ENCODE peak calls at places on chromosomes 6 and 20, in seven cellular contexts. A is lung, R is fibroblast of lung, D is A549, B is uterus, G is heart left ventricle, Z is HCT116. U is an unnamed sample.

GRCh38 chr20:13857961-13858360 is 73.1 kb downstream of the NDUFAF5 start:
- DNase-seq in A (no peak), R (no peak), D (no peak), B (no peak), G (no peak), Z (no peak), U (no peak)

GRCh38 chr6:136077834-136078576 is 172.1 kb downstream of the MTFR2 start:
- DNase-seq in A (no peak), R (peak), D (no peak), B (no peak), G (peak), Z (no peak), U (peak)

GRCh38 chr6:26194774-26195375 is 107.6 kb downstream of the HFE start:
- DNase-seq in A (no peak), R (peak), D (no peak), B (no peak), G (no peak), Z (no peak), U (no peak)

GRCh38 chr6:106799008-106799952 is 169.9 kb downstream of the QRSL1 start:
- DNase-seq in A (no peak), R (peak), D (peak), B (no peak), G (no peak), Z (no peak), U (no peak)

GRCh38 chr20:58598271-58599015 is 52.6 kb upstream of the STX16 start:
- DNase-seq in A (no peak), R (peak), D (no peak), B (peak), G (peak), Z (no peak), U (peak)

GRCh38 chr20:44969320-44969879 is 3.1 kb downstream of the STK4 start:
- DNase-seq in A (no peak), R (no peak), D (no peak), B (no peak), G (no peak), Z (no peak), U (no peak)

GRCh38 chr6:155187096-155187495 is 76.7 kb upstream of the CLDN20 start:
- DNase-seq in A (no peak), R (no peak), D (no peak), B (no peak), G (no peak), Z (no peak), U (no peak)

GRCh38 chr20:59269396-59270025 is 30.9 kb upstream of the EDN3 start:
- DNase-seq in A (no peak), R (no peak), D (no peak), B (no peak), G (no peak), Z (no peak), U (no peak)

GRCh38 chr20:62624325-62624690 is 18.0 kb upstream of the SLCO4A1 start:
- DNase-seq in A (no peak), R (no peak), D (no peak), B (no peak), G (no peak), Z (no peak), U (no peak)

GRCh38 chr20:40843251-40843650 is 154.2 kb upstream of the MAFB start:
- DNase-seq in A (no peak), R (peak), D (no peak), B (no peak), G (no peak), Z (no peak), U (no peak)

GRCh38 chr6:130794686-130795085 is 32.5 kb upstream of the SMLR1 start:
- DNase-seq in A (no peak), R (no peak), D (no peak), B (no peak), G (no peak), Z (no peak), U (no peak)

GRCh38 chr6:70839286-70840266 is 117.3 kb downstream of the B3GAT2 start:
- DNase-seq in A (no peak), R (no peak), D (no peak), B (no peak), G (no peak), Z (no peak), U (no peak)

GRCh38 chr20:38170914-38171300 is 5.8 kb upstream of the TGM2 start:
- DNase-seq in A (no peak), R (no peak), D (no peak), B (no peak), G (peak), Z (no peak), U (no peak)

GRCh38 chr6:170505306-170505705 is 47.8 kb downstream of the PSMB1 start:
- DNase-seq in A (no peak), R (no peak), D (no peak), B (no peak), G (peak), Z (no peak), U (no peak)

GRCh38 chr20:41425180-41425884 is 58.7 kb upstream of the EMILIN3 start:
- DNase-seq in A (no peak), R (peak), D (no peak), B (no peak), G (no peak), Z (no peak), U (no peak)

GRCh38 chr6:17907467-17908229 is 79.8 kb downstream of the KIF13A start:
- DNase-seq in A (peak), R (peak), D (peak), B (peak), G (peak), Z (peak), U (peak)

GRCh38 chr6:36847991-36848390 is 8.7 kb upstream of the CPNE5 start:
- DNase-seq in A (no peak), R (no peak), D (no peak), B (no peak), G (peak), Z (no peak), U (no peak)
- H3K4me3 ChIP-seq in A (no peak), R (no peak), D (no peak), B (no peak), G (peak), Z (no peak), U (no peak)

GRCh38 chr20:51313275-51313898 is 229.1 kb downstream of the NFATC2 start:
- DNase-seq in A (no peak), R (no peak), D (no peak), B (no peak), G (no peak), Z (no peak), U (no peak)
- TF ChIP-seq CTCF in A (no peak), R (no peak), D (no peak), B (no peak), G (no peak), Z (no peak), U (no peak)

GRCh38 chr6:55277628-55278003 is 49.7 kb upstream of the GFRAL start:
- DNase-seq in A (no peak), R (no peak), D (no peak), B (no peak), G (no peak), Z (no peak), U (no peak)
- H3K4me3 ChIP-seq in A (no peak), R (no peak), D (no peak), B (no peak), G (no peak), Z (no peak), U (no peak)

DNA sequence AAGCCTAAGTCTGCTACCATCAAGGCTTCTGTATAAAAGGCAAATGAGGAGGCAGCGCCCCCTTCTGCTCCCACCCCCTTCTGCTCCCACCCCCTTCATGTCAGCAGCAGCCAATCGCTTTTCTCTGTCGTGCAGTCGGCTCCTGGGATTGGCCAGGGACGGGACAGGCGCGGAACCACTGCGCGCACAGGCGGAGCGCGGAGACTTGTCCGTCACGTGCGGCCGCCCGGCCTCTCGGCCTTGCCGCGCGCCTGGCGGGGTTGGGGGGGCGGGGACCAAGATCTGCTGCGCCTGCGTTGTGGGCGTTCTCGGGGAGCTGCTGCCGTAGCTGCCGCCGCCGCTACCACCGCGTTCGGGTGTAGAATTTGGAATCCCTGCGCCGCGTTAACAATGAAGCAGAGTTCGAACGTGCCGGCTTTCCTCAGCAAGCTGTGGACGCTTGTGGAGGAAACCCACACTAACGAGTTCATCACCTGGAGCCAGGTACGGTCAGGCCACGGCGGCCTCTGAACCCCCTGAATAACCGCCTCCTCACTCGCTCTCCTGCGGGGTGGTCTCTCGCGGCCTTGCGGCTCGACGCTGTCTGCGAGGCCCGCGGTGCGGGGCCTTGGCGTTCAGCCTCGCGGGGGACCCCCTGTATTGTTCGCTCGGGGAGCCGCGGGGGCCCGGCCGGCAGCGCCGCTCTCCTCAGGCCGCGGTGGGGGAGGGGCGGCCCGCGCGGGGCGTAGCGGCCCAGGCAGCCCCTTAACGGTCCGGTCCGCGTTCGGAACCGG is at the start of gene HSF2:
- DNase-seq in A (peak), R (peak), D (peak), B (peak), G (peak), Z (peak), U (peak)
- TF ChIP-seq CTCF in A (no peak), R (peak), D (no peak), B (peak), G (peak), Z (no peak), U (peak)

DNA sequence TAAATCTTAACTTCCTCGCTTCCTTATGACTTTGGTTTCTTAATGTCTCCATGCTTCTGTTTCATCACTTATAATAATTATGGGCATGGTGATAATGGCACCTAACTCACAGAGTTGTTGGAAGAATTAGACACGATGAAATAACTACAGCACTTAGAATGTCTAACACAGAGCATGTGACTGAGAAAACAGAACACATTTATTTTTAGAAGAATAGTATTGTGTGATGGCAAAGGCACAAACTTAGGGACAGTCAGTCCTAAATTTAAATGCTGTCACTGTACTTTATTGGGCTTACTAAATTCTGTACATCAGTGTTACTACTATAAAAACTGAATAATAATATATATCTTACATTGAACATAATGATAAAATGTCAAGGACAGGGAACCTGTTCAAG is 391.1 kb upstream of the JAG1 start:
- DNase-seq in A (no peak), R (no peak), D (no peak), B (no peak), G (no peak), Z (no peak), U (no peak)
- H3K4me3 ChIP-seq in A (no peak), R (no peak), D (no peak), B (no peak), G (no peak), Z (no peak), U (no peak)

GRCh38 chr6:137705166-137706064 is 161.6 kb upstream of the TNFAIP3 start:
- DNase-seq in A (peak), R (peak), D (peak), B (peak), G (peak), Z (peak), U (no peak)
- TF ChIP-seq CTCF in A (peak), R (peak), D (peak), B (peak), G (peak), Z (peak), U (peak)

U was measured in BJ.